ENCODE peak calls at places on chromosomes 6 and 20, in nine cellular contexts. U is NCI-H146; G is NCI-H2029; N is NCI-H1105 treated with DMSO at 0.1 percent for 48 hours; A is kidney tubule cell; Z is stimulated activated CD8-positive, alpha-beta memory T cell treated with anti-CD3 and anti-CD28 coated beads, Interleukin-12 subunit alpha, Interleukin-12 subunit beta, amount 100 ng/mL, for 4 hours; E is HEK293T; P is CD8-positive, alpha-beta T cell; L is amniotic stem cell. Y is an unnamed sample.

GRCh38 chr6:26532699-26533523 is 5.3 kb upstream of the HMGN4 start:
- DNase-seq in U (peak), G (peak), N (peak), A (peak), Z (peak), E (peak), P (peak), L (peak), Y (peak)

GRCh38 chr6:168968228-168968627 is 285.4 kb downstream of the THBS2 start:
- DNase-seq in U (no peak), G (peak), N (peak), A (peak), Z (no peak), E (peak), P (no peak), L (peak), Y (no peak)

GRCh38 chr6:71621918-71622519 is 264.3 kb upstream of the RIMS1 start:
- DNase-seq in U (no peak), G (no peak), N (peak), A (peak), Z (no peak), E (peak), P (no peak), L (peak), Y (no peak)

GRCh38 chr6:164109770-164110140 is 695.2 kb downstream of the QKI start:
- DNase-seq in U (no peak), G (peak), N (no peak), A (peak), Z (no peak), E (peak), P (no peak), L (no peak), Y (no peak)

GRCh38 chr6:139380611-139381010 is 6.2 kb upstream of the CITED2 start:
- DNase-seq in U (no peak), G (no peak), N (no peak), A (no peak), Z (no peak), E (no peak), P (no peak), L (no peak), Y (no peak)

GRCh38 chr6:126976263-126976797 is 142.1 kb upstream of the RSPO3 start:
- DNase-seq in U (no peak), G (no peak), N (no peak), A (no peak), Z (no peak), E (peak), P (no peak), L (no peak), Y (no peak)

GRCh38 chr20:62487564-62488086 is 11.8 kb upstream of the GATA5 start:
- DNase-seq in U (no peak), G (no peak), N (no peak), A (no peak), Z (no peak), E (no peak), P (no peak), L (no peak), Y (no peak)

GRCh38 chr20:31869673-31869941 is 720 bp downstream of the DUSP15 start:
- DNase-seq in U (no peak), G (no peak), N (no peak), A (no peak), Z (no peak), E (no peak), P (no peak), L (no peak), Y (no peak)

GRCh38 chr6:136922680-136922996 is 537 bp downstream of the SLC35D3 start:
- DNase-seq in U (peak), G (no peak), N (no peak), A (no peak), Z (no peak), E (no peak), P (no peak), L (no peak), Y (no peak)

GRCh38 chr20:44154521-44155001 is 32.4 kb downstream of the JPH2 start:
- DNase-seq in U (peak), G (no peak), N (no peak), A (no peak), Z (no peak), E (no peak), P (no peak), L (no peak), Y (no peak)

GRCh38 chr6:111484655-111484974 is 1.6 kb upstream of the REV3L start:
- DNase-seq in U (peak), G (no peak), N (peak), A (peak), Z (no peak), E (no peak), P (no peak), L (no peak), Y (no peak)

GRCh38 chr20:61127311-61128044 is 124.6 kb upstream of the CDH4 start:
- DNase-seq in U (no peak), G (no peak), N (no peak), A (peak), Z (no peak), E (no peak), P (no peak), L (no peak), Y (no peak)

GRCh38 chr6:143691155-143691554 is 13.4 kb downstream of the PHACTR2 start:
- DNase-seq in U (no peak), G (no peak), N (no peak), A (no peak), Z (no peak), E (no peak), P (no peak), L (no peak), Y (no peak)

GRCh38 chr6:36136551-36136950 is 6.2 kb downstream of the MAPK13 start:
- DNase-seq in U (no peak), G (no peak), N (no peak), A (no peak), Z (no peak), E (no peak), P (no peak), L (no peak), Y (no peak)

GRCh38 chr6:56953597-56954388 is 1.1 kb upstream of the BEND6 start:
- DNase-seq in U (no peak), G (no peak), N (no peak), A (peak), Z (no peak), E (peak), P (no peak), L (no peak), Y (no peak)

GRCh38 chr6:70134542-70134941 is 168.3 kb downstream of the COL9A1 start:
- DNase-seq in U (no peak), G (no peak), N (no peak), A (no peak), Z (no peak), E (no peak), P (no peak), L (no peak), Y (no peak)

GRCh38 chr6:47413752-47414516 is 63.7 kb upstream of the CD2AP start:
- DNase-seq in U (peak), G (peak), N (peak), A (peak), Z (no peak), E (peak), P (peak), L (no peak), Y (peak)

GRCh38 chr6:84432616-84433015 is 205.2 kb upstream of the CEP162 start:
- DNase-seq in U (no peak), G (no peak), N (no peak), A (no peak), Z (no peak), E (no peak), P (no peak), L (no peak), Y (no peak)

GRCh38 chr6:106163966-106164877 is 78.1 kb downstream of the PRDM1 start:
- DNase-seq in U (no peak), G (no peak), N (no peak), A (no peak), Z (peak), E (no peak), P (no peak), L (no peak), Y (no peak)

GRCh38 chr6:83488861-83489260 is 23.5 kb upstream of the PRSS35 start:
- DNase-seq in U (no peak), G (no peak), N (no peak), A (no peak), Z (no peak), E (no peak), P (no peak), L (no peak), Y (no peak)

GRCh38 chr20:40563296-40563950 is 125.6 kb downstream of the MAFB start:
- DNase-seq in U (no peak), G (no peak), N (peak), A (peak), Z (no peak), E (no peak), P (no peak), L (no peak), Y (no peak)

GRCh38 chr6:158900614-158901312 is 81.6 kb upstream of the EZR start:
- DNase-seq in U (no peak), G (no peak), N (no peak), A (no peak), Z (no peak), E (no peak), P (no peak), L (no peak), Y (no peak)

GRCh38 chr6:139588734-139589418 is 214.4 kb upstream of the CITED2 start:
- DNase-seq in U (peak), G (no peak), N (peak), A (no peak), Z (no peak), E (no peak), P (no peak), L (peak), Y (no peak)

GRCh38 chr6:119661628-119662027 is 312.1 kb upstream of the MAN1A1 start:
- DNase-seq in U (no peak), G (no peak), N (no peak), A (peak), Z (no peak), E (no peak), P (no peak), L (no peak), Y (no peak)

GRCh38 chr6:41470341-41471063 is 75.7 kb upstream of the FOXP4 start:
- DNase-seq in U (peak), G (no peak), N (no peak), A (peak), Z (no peak), E (no peak), P (no peak), L (no peak), Y (no peak)

GRCh38 chr6:52953911-52954839 is 40.9 kb downstream of the GSTA4 start:
- DNase-seq in U (no peak), G (no peak), N (no peak), A (peak), Z (no peak), E (no peak), P (no peak), L (no peak), Y (no peak)

GRCh38 chr20:7843613-7844012 is 96.6 kb downstream of the HAO1 start:
- DNase-seq in U (no peak), G (no peak), N (no peak), A (peak), Z (no peak), E (no peak), P (no peak), L (no peak), Y (no peak)

GRCh38 chr6:31834367-31834703 is 6.8 kb downstream of the HSPA1B start:
- DNase-seq in U (peak), G (peak), N (peak), A (peak), Z (peak), E (peak), P (no peak), L (peak), Y (no peak)

GRCh38 chr6:157758516-157759023 is 64.5 kb upstream of the SNX9 start:
- DNase-seq in U (no peak), G (no peak), N (no peak), A (no peak), Z (no peak), E (no peak), P (no peak), L (no peak), Y (no peak)

GRCh38 chr20:16308754-16309153 is 264.5 kb downstream of the KIF16B start:
- DNase-seq in U (no peak), G (no peak), N (no peak), A (peak), Z (no peak), E (no peak), P (no peak), L (no peak), Y (no peak)

GRCh38 chr20:6735913-6736845 is 31.3 kb upstream of the BMP2 start:
- DNase-seq in U (no peak), G (no peak), N (no peak), A (peak), Z (no peak), E (no peak), P (no peak), L (no peak), Y (no peak)